ENCODE peak calls at places on chromosomes 3 and 15, in seven cellular contexts. K is ovary, Y is astrocyte, L is HFFc6, S is heart right ventricle, T is foreskin keratinocyte, A is BE2C. E is an unnamed sample.

GRCh38 chr3:11238880-11239279 is 33.3 kb upstream of the ATG7 start:
- DNase-seq in T (peak), K (no peak), S (no peak), A (no peak), L (peak), Y (peak), E (no peak)

GRCh38 chr3:111333642-111334041 is 208.4 kb upstream of the CD96 start:
- DNase-seq in A (no peak), T (peak), S (no peak), L (peak), K (no peak), Y (peak), E (no peak)

GRCh38 chr3:127666684-127667083 is 6.1 kb upstream of the ABTB1 start:
- DNase-seq in K (no peak), T (no peak), A (no peak), S (no peak), Y (no peak), L (no peak), E (no peak)

GRCh38 chr15:66535056-66535455 is 29.9 kb downstream of the ZWILCH start:
- DNase-seq in L (no peak), Y (no peak), A (no peak), S (no peak), T (no peak), K (no peak), E (no peak)

GRCh38 chr3:14439501-14440167 is 37.2 kb downstream of the SLC6A6 start:
- DNase-seq in Y (no peak), K (peak), L (peak), A (peak), S (peak), T (no peak), E (no peak)

GRCh38 chr3:47161983-47162694 is 1.8 kb downstream of the SETD2 start:
- DNase-seq in S (no peak), Y (no peak), A (no peak), L (no peak), T (no peak), K (no peak), E (no peak)

GRCh38 chr15:41774873-41775417 is 661 bp downstream of the MAPKBP1 start:
- DNase-seq in T (no peak), L (no peak), K (no peak), A (no peak), S (no peak), Y (no peak), E (no peak)

GRCh38 chr3:22990291-22991200 is 212.6 kb upstream of the UBE2E2 start:
- DNase-seq in Y (no peak), A (no peak), S (no peak), T (no peak), K (no peak), L (no peak), E (no peak)

GRCh38 chr3:143119974-143120715 is 574 bp downstream of the CHST2 start:
- DNase-seq in S (peak), A (peak), Y (no peak), L (no peak), K (no peak), T (peak), E (peak)

GRCh38 chr3:175777495-175777894 is 918.4 kb downstream of the NAALADL2 start:
- DNase-seq in T (no peak), L (peak), K (no peak), A (no peak), S (no peak), Y (peak), E (no peak)

GRCh38 chr3:114554716-114555115 is 260.9 kb downstream of the TIGIT start:
- DNase-seq in S (no peak), Y (no peak), K (no peak), T (no peak), L (no peak), A (no peak), E (no peak)

GRCh38 chr3:43769471-43770425 is 79.0 kb downstream of the ABHD5 start:
- DNase-seq in A (peak), T (peak), K (peak), Y (peak), S (peak), L (peak), E (peak)

GRCh38 chr15:31296304-31297220 is 30.1 kb upstream of the KLF13 start:
- DNase-seq in A (no peak), T (no peak), L (no peak), S (no peak), Y (no peak), K (no peak), E (no peak)

GRCh38 chr3:53730565-53730964 is 115.7 kb downstream of the CHDH start:
- DNase-seq in T (no peak), Y (peak), A (peak), K (peak), L (peak), S (peak), E (no peak)

GRCh38 chr15:69304176-69304533 is 5.4 kb downstream of the PAQR5 start:
- DNase-seq in S (no peak), T (peak), Y (peak), K (no peak), L (peak), A (no peak), E (no peak)

GRCh38 chr3:61315874-61316273 is 64.6 kb upstream of the FHIT start:
- DNase-seq in A (no peak), K (no peak), S (no peak), L (no peak), Y (no peak), T (peak), E (peak)

GRCh38 chr3:119330181-119330580 is 36.0 kb downstream of the ARHGAP31 start:
- DNase-seq in T (no peak), L (no peak), A (no peak), K (no peak), S (no peak), Y (no peak), E (no peak)

GRCh38 chr15:65355983-65356353 is 21.8 kb downstream of the IGDCC3 start:
- DNase-seq in T (no peak), K (no peak), A (no peak), L (no peak), S (no peak), Y (no peak), E (no peak)

GRCh38 chr3:140223631-140224030 is 288.6 kb downstream of the CLSTN2 start:
- DNase-seq in T (peak), Y (peak), A (no peak), L (no peak), S (no peak), K (no peak), E (no peak)

DNA sequence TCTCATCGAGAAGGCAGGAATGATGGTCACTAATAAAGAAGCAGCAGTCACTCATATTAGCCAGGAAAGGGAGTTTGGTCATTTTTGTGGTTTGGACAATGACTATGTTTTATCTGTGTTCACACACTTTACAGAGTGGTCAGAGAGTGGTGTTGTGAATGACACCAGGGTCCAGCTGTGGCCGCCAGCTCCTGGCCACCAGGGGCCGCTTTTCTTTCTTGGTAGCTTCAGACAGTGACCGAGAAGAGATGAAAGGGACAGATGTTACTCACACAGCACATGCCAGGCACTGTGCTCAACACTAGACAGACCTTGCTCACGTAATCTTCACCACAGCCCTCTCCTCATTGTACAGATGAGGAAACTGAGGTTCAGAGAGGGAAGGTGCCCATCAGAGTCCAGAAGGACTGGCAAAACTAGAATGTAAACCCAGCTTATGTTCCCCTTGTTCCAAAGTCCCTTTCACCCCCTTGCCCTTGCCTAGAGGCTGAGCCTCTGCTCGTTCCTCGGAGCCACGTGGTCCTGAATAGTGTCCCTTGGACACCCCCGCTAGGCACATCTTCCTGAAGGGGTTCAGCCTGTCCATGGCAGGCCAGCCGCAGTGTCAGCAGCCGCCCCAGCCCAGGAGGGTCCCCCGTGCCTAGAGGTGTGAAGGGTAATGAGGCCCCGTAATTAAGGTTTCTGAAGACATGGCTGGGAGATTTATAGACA is 55.6 kb downstream of the CYP11A1 start:
- DNase-seq in T (no peak), K (no peak), S (no peak), A (no peak), Y (no peak), L (peak), E (peak)
- TF ChIP-seq CTCF in T (peak), K (no peak), S (peak), A (peak), Y (peak), L (peak), E (peak)

GRCh38 chr15:74202461-74203401 is at the start of gene STRA6:
- DNase-seq in L (peak), A (peak), Y (peak), K (no peak), T (no peak), S (no peak), E (peak)
- TF ChIP-seq CTCF in L (peak), A (peak), Y (no peak), K (no peak), T (peak), S (no peak), E (no peak)

DNA sequence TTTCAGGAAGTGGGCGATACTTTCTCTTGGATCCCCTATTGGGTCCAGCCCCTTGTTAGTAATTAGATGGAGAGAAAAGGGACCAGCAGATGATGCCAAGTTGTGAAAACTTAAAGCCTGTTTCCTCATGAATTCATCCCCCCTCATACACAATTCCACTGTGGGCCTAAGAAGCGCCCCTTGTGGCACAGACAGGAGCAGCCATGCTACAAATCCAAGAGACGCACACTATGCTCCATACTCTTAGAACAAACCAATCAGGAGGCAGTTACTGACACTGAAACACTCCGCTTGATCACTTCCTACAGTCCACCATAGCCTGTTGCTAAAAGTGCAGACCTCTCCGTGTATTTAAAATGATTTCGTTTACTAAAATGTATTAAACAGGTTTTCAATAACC is 111.3 kb upstream of the ARRDC4 start:
- DNase-seq in S (no peak), A (no peak), K (no peak), L (no peak), T (no peak), Y (no peak), E (no peak)
- TF ChIP-seq CTCF in S (no peak), A (peak), K (no peak), L (no peak), T (no peak), Y (no peak), E (no peak)

GRCh38 chr15:62878070-62878469 is 164.5 kb upstream of the TPM1 start:
- DNase-seq in S (no peak), L (no peak), K (no peak), T (no peak), A (peak), Y (no peak), E (no peak)
- TF ChIP-seq CTCF in S (no peak), L (no peak), K (no peak), T (no peak), A (peak), Y (no peak), E (no peak)

DNA sequence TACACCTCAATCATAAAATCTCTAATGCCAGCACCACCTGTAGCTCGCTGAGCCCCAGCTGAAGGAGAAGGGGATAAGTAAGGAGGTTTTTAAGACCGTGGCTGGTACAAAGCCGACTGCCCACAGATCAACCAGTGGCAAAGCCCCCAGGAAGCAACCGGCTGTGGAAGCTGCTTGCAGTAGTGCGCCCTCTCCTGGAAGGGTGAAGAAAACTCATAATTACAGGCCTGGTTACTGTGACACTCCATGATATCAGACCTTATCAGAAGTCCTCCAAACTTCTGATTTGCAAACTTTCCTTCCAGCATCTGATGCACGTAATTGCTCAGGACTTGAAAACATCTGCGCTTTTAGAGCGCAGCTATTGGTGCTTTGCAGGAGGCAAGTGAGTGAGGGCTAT is 63.1 kb upstream of the MCTP2 start:
- DNase-seq in Y (no peak), L (no peak), S (no peak), T (no peak), K (no peak), A (no peak), E (no peak)
- TF ChIP-seq CTCF in Y (no peak), L (peak), S (no peak), T (peak), K (no peak), A (peak), E (peak)

GRCh38 chr3:24972491-24972890 is 455.6 kb upstream of the RARB start:
- DNase-seq in Y (no peak), A (no peak), S (no peak), K (no peak), T (peak), L (no peak), E (no peak)
- TF ChIP-seq CTCF in Y (no peak), A (no peak), S (no peak), K (no peak), T (no peak), L (no peak), E (no peak)

GRCh38 chr3:179832333-179832854 is 179.6 kb downstream of the USP13 start:
- DNase-seq in A (no peak), T (no peak), S (no peak), Y (no peak), K (no peak), L (no peak), E (no peak)

GRCh38 chr3:179826247-179826637 is 173.4 kb downstream of the USP13 start:
- DNase-seq in L (no peak), A (no peak), S (no peak), T (no peak), Y (no peak), K (no peak), E (no peak)

GRCh38 chr3:179828738-179829137 is 175.9 kb downstream of the USP13 start:
- DNase-seq in K (no peak), L (no peak), S (no peak), T (no peak), A (no peak), Y (no peak), E (no peak)

GRCh38 chr3:179825527-179826246 is 172.8 kb downstream of the USP13 start:
- DNase-seq in S (no peak), A (peak), Y (no peak), K (no peak), L (no peak), T (no peak), E (no peak)

GRCh38 chr3:179829391-179829790 is 176.6 kb downstream of the USP13 start:
- DNase-seq in L (no peak), K (no peak), A (no peak), Y (no peak), T (no peak), S (no peak), E (no peak)
- TF ChIP-seq CTCF in L (no peak), K (no peak), A (no peak), Y (no peak), T (no peak), S (no peak), E (no peak)

GRCh38 chr3:25664066-25664809 is 469 bp downstream of the TOP2B start:
- DNase-seq in A (peak), L (peak), S (peak), T (no peak), Y (peak), K (peak), E (peak)

GRCh38 chr3:25663324-25664065 is 1.2 kb downstream of the TOP2B start:
- DNase-seq in L (peak), K (no peak), T (peak), S (no peak), A (no peak), Y (peak), E (peak)

GRCh38 chr3:25664810-25665645 is at the start of gene TOP2B:
- DNase-seq in L (peak), A (peak), T (peak), K (peak), Y (peak), S (peak), E (peak)

GRCh38 chr3:25662921-25663320 is 1.8 kb downstream of the TOP2B start:
- DNase-seq in S (no peak), T (no peak), K (no peak), A (no peak), Y (no peak), L (no peak), E (no peak)

GRCh38 chr3:25661694-25662455 is 2.8 kb downstream of the TOP2B start:
- DNase-seq in Y (no peak), T (no peak), L (no peak), S (no peak), A (no peak), K (no peak), E (no peak)
- TF ChIP-seq CTCF in Y (no peak), T (peak), L (no peak), S (no peak), A (no peak), K (no peak), E (no peak)

GRCh38 chr3:129994883-129995559 is 20.5 kb downstream of the TRH start:
- DNase-seq in K (no peak), S (no peak), L (no peak), Y (no peak), T (peak), A (no peak), E (no peak)

GRCh38 chr3:129989391-129989790 is 14.9 kb downstream of the TRH start:
- DNase-seq in L (no peak), K (no peak), S (no peak), T (no peak), A (no peak), Y (no peak), E (no peak)

GRCh38 chr3:129988429-129988828 is 13.9 kb downstream of the TRH start:
- DNase-seq in Y (no peak), T (no peak), A (no peak), S (no peak), L (no peak), K (no peak), E (no peak)

GRCh38 chr3:129996073-129996472 is 21.6 kb downstream of the TRH start:
- DNase-seq in L (no peak), Y (no peak), K (no peak), S (no peak), T (no peak), A (no peak), E (no peak)

GRCh38 chr3:129992781-129993180 is 18.3 kb downstream of the TRH start:
- DNase-seq in L (no peak), A (peak), Y (no peak), K (no peak), S (no peak), T (no peak), E (peak)
- TF ChIP-seq CTCF in L (peak), A (peak), Y (peak), K (no peak), S (no peak), T (peak), E (peak)